ENCODE peak calls at places on chromosomes 11 and 22, in five cellular contexts. Z is breast epithelium, C is tibial nerve, U is Peyer's patch, B is HepG2. J is an unnamed sample.

GRCh38 chr11:133901999-133902398 is 54.8 kb downstream of the IGSF9B start:
- DNase-seq in Z (no peak), C (no peak), U (no peak), B (no peak), J (peak)

GRCh38 chr22:49883294-49883640 is 29.6 kb downstream of the ZBED4 start:
- DNase-seq in Z (no peak), C (no peak), U (no peak), B (no peak), J (no peak)

GRCh38 chr11:27701262-27702105 is 1.2 kb upstream of the BDNF start:
- DNase-seq in Z (no peak), C (no peak), U (no peak), B (no peak), J (no peak)

GRCh38 chr11:115674176-115674575 is 170.0 kb upstream of the CADM1 start:
- DNase-seq in Z (no peak), C (no peak), U (no peak), B (no peak), J (no peak)

GRCh38 chr11:79139900-79140299 is 300.9 kb downstream of the TENM4 start:
- DNase-seq in Z (no peak), C (no peak), U (no peak), B (no peak), J (no peak)

GRCh38 chr11:64598106-64598796 is 7.2 kb downstream of the SLC22A12 start:
- DNase-seq in Z (no peak), C (no peak), U (no peak), B (no peak), J (no peak)

GRCh38 chr11:11430431-11430830 is 77.4 kb upstream of the CSNK2A3 start:
- DNase-seq in Z (no peak), C (no peak), U (no peak), B (no peak), J (no peak)

GRCh38 chr11:101870510-101870909 is 44.3 kb upstream of the CEP126 start:
- DNase-seq in Z (no peak), C (no peak), U (no peak), B (no peak), J (no peak)

GRCh38 chr11:44883277-44883676 is 67.4 kb downstream of the TP53I11 start:
- DNase-seq in Z (no peak), C (no peak), U (no peak), B (no peak), J (no peak)

GRCh38 chr11:120532511-120533196 is 21.1 kb downstream of the GRIK4 start:
- DNase-seq in Z (no peak), C (no peak), U (no peak), B (peak), J (no peak)

GRCh38 chr11:133897331-133897650 is 52.0 kb upstream of the SPATA19 start:
- DNase-seq in Z (peak), C (no peak), U (no peak), B (no peak), J (no peak)

GRCh38 chr22:23180893-23181762 is 819 bp downstream of the BCR start:
- DNase-seq in Z (no peak), C (no peak), U (peak), B (no peak), J (no peak)

GRCh38 chr11:65355013-65355775 is 643 bp downstream of the TIGD3 start:
- DNase-seq in Z (no peak), C (no peak), U (peak), B (peak), J (no peak)

GRCh38 chr11:27718853-27719574 is 18.8 kb upstream of the BDNF start:
- DNase-seq in Z (no peak), C (no peak), U (no peak), B (no peak), J (no peak)

GRCh38 chr11:64694821-64695365 is 28.1 kb downstream of the NRXN2 start:
- DNase-seq in Z (no peak), C (no peak), U (peak), B (no peak), J (no peak)

GRCh38 chr11:76491644-76492043 is 46.8 kb downstream of the EMSY start:
- DNase-seq in Z (no peak), C (no peak), U (no peak), B (no peak), J (no peak)

GRCh38 chr11:10317776-10318526 is 13.1 kb downstream of the ADM start:
- DNase-seq in Z (no peak), C (no peak), U (no peak), B (no peak), J (no peak)

GRCh38 chr11:92838655-92839334 is 130.7 kb upstream of the MTNR1B start:
- DNase-seq in Z (no peak), C (no peak), U (no peak), B (no peak), J (no peak)

GRCh38 chr11:66762088-66762487 is 33.1 kb upstream of the SPTBN2 start:
- DNase-seq in Z (no peak), C (no peak), U (no peak), B (no peak), J (no peak)

GRCh38 chr22:40396882-40397281 is 26.5 kb downstream of the SGSM3 start:
- DNase-seq in Z (peak), C (no peak), U (no peak), B (no peak), J (no peak)

GRCh38 chr11:102323542-102324261 is 6.4 kb downstream of the BIRC3 start:
- DNase-seq in Z (no peak), C (no peak), U (no peak), B (no peak), J (no peak)

GRCh38 chr11:123091541-123091940 is 29.6 kb upstream of the HSPA8 start:
- DNase-seq in Z (no peak), C (no peak), U (no peak), B (no peak), J (no peak)

GRCh38 chr11:116148056-116148455 is 624.7 kb downstream of the BUD13 start:
- DNase-seq in Z (no peak), C (no peak), U (no peak), B (no peak), J (no peak)

GRCh38 chr11:96287796-96288439 is 55.1 kb downstream of the MAML2 start:
- DNase-seq in Z (no peak), C (no peak), U (no peak), B (no peak), J (no peak)

GRCh38 chr11:119673389-119674336 is 55.3 kb downstream of the NECTIN1 start:
- DNase-seq in Z (no peak), C (no peak), U (peak), B (no peak), J (no peak)

GRCh38 chr11:115267871-115268270 is 236.3 kb downstream of the CADM1 start:
- DNase-seq in Z (no peak), C (no peak), U (no peak), B (no peak), J (no peak)

GRCh38 chr11:118929496-118930151 is 3.9 kb upstream of the BCL9L start:
- DNase-seq in Z (peak), C (peak), U (peak), B (peak), J (peak)

GRCh38 chr22:50473855-50474671 is 772 bp downstream of the SBF1 start:
- DNase-seq in Z (no peak), C (no peak), U (no peak), B (no peak), J (no peak)

GRCh38 chr11:116224154-116224888 is 548.5 kb downstream of the BUD13 start:
- DNase-seq in Z (no peak), C (peak), U (peak), B (peak), J (no peak)

GRCh38 chr22:18966748-18967147 is 30.7 kb upstream of the PRODH start:
- DNase-seq in Z (no peak), C (no peak), U (no peak), B (no peak), J (no peak)

GRCh38 chr11:24716403-24716802 is 219.6 kb downstream of the LUZP2 start:
- DNase-seq in Z (no peak), C (no peak), U (no peak), B (no peak), J (no peak)

DNA sequence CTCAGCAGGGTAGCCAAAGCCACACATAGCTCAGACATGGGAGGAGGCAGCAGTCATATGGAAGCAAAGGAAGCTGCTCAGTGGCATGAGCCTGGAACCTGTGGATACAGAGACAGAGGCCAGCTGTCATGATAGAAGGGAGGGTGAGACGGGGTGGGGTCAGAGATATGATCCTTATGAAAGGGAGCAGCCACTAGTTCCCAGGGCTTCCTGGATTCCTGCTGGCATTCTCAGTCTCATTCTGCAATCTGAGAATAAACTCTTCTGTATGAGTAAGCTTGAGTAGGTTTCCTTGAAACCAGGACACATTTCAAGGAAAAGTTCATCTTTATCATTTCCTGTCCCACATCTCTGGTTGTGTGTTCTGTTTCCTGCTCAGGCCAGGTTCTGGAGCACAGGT is 220.2 kb upstream of the SNX19 start:
- DNase-seq in Z (no peak), C (no peak), U (no peak), B (no peak), J (no peak)
- TF ChIP-seq POLR2A in Z (no peak), C (no peak), U (no peak), B (no peak), J (no peak)

GRCh38 chr11:13249992-13250391 is 27.6 kb upstream of the BMAL1 start:
- DNase-seq in Z (no peak), C (no peak), U (no peak), B (no peak), J (no peak)
- TF ChIP-seq CTCF in Z (no peak), C (no peak), U (peak), B (no peak), J (peak)

GRCh38 chr11:353315-353857 is 15.9 kb upstream of the B4GALNT4 start:
- DNase-seq in Z (peak), C (peak), U (no peak), B (peak), J (peak)
- TF ChIP-seq POLR2A in Z (no peak), C (peak), U (no peak), B (peak), J (peak)

DNA sequence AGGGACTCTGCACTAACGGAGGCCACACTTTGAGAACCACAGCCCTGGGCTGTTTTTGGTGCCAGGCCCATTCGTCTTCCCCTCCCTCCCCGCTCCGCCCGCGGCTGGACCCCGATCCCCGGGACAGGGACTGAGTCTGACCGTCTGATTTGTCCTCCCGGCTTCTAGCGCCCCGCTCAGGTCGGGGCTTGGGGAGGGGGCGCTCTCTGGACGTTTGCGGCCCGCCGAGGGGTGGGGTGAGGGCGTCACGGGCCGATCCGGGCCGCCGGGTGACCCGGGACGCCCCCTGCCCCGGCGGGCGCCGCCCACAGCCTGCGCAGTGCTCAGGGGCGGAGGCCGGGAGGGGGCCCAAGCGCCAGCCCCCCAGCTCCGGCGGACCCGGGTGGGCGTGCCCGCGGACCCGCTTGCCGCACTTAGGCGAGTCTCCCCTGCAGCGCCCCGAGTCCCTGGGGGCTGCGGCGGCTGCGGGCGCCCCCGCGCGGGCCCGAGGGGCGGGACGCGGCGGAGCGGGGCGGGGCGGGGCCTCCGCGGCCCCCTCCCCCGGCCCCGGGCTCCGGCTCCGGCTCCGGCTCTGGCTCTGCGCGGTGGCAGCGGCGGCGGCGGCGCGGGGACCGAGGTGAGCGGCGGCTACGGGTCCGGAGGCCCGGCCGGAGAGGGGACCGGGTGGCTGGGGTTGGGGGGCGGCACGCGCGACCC is 33.7 kb upstream of the PRR5 start:
- DNase-seq in Z (no peak), C (no peak), U (no peak), B (no peak), J (no peak)
- TF ChIP-seq CTCF in Z (no peak), C (no peak), U (no peak), B (no peak), J (no peak)

GRCh38 chr11:72003776-72004171 is 5.1 kb downstream of the IL18BP start:
- DNase-seq in Z (no peak), C (no peak), U (no peak), B (no peak), J (no peak)
- TF ChIP-seq POLR2A in Z (no peak), C (no peak), U (no peak), B (no peak), J (no peak)

GRCh38 chr11:72238040-72238450 is 5.9 kb downstream of the PHOX2A start:
- DNase-seq in Z (no peak), C (no peak), U (no peak), B (peak), J (peak)

GRCh38 chr11:72237112-72237931 is 6.7 kb downstream of the PHOX2A start:
- DNase-seq in Z (no peak), C (no peak), U (no peak), B (no peak), J (peak)

GRCh38 chr11:72239296-72239848 is 4.6 kb downstream of the PHOX2A start:
- DNase-seq in Z (peak), C (no peak), U (no peak), B (no peak), J (no peak)

GRCh38 chr11:72239849-72240460 is 4.0 kb downstream of the PHOX2A start:
- DNase-seq in Z (no peak), C (no peak), U (no peak), B (no peak), J (peak)

GRCh38 chr11:72238492-72239295 is 5.3 kb downstream of the PHOX2A start:
- DNase-seq in Z (no peak), C (no peak), U (no peak), B (no peak), J (peak)
- TF ChIP-seq CTCF in Z (no peak), C (no peak), U (no peak), B (no peak), J (no peak)

GRCh38 chr22:36884314-36885158 is 23.7 kb downstream of the NCF4 start:
- DNase-seq in Z (no peak), C (no peak), U (no peak), B (no peak), J (no peak)
- TF ChIP-seq POLR2A in Z (no peak), C (no peak), U (no peak), B (no peak), J (no peak)

DNA sequence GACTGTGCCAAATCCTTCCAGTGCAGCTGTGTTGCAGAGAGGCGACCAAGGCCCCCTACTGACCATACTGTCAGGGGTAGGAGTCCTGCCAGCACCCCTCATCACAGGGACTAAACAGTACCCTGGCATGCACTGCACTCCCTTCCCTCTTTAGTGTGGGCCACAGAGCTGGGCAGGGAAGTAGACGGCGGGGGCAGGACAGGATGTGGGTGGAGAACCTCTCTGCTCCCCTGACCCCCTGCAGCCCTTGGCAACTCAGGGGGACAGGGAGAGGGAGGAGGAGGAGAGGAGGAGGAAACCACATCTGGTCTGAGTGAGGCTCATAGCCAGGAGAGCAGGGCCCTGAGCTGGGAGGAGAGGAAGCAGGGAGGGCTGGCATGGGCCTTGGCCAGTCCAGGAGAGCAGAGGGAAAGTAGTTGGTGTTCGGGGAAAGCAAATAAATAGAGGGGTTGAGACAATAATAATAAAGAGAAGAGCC is 61.7 kb downstream of the RPUSD4 start:
- DNase-seq in Z (no peak), C (no peak), U (no peak), B (no peak), J (no peak)
- TF ChIP-seq CTCF in Z (no peak), C (no peak), U (no peak), B (peak), J (no peak)

DNA sequence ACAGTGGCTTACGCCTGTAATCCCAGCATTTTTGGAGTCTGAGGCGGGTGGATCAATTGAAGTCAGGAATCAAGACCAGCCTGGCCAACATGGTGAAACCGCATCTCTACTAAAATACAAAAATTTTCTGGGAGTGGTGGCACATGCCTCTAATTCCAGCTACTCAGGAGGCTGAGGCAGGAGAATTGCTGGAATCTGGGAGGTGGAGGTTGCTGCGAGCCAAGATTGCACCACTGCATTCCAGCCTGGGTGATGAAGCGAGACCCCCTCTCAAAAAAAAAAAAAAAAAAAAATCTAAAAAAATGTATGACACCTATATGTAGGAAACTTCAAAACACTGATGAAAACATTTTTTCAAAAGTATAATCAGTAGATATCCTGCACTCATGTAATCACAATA is 242.7 kb upstream of the CHORDC1 start:
- DNase-seq in Z (no peak), C (no peak), U (no peak), B (no peak), J (no peak)
- TF ChIP-seq POLR2A in Z (no peak), C (no peak), U (no peak), B (no peak), J (no peak)

J was measured in gastrocnemius medialis.